ENCODE peak calls at places on chromosomes 6 and 20, in seven cellular contexts. V is heart left ventricle, N is cardiac fibroblast, L is ovary, Q is A549, O is GM20000, C is fibroblast of the aortic adventitia. Y is an unnamed sample.

GRCh38 chr6:108383967-108384366 is 89.1 kb downstream of the AFG1L start:
- DNase-seq in N (peak; percentile 10), Q (no peak), L (no peak), V (no peak), C (no peak), O (no peak), Y (no peak)

GRCh38 chr20:41169791-41170351 is 32.5 kb downstream of the PLCG1 start:
- DNase-seq in C (peak; percentile 50), Q (no peak), O (no peak), L (peak; percentile 26), N (peak; percentile 33), V (peak; percentile 29), Y (no peak)

GRCh38 chr20:53413188-53413631 is 180.4 kb downstream of the ZNF217 start:
- DNase-seq in C (no peak), L (no peak), V (no peak), N (no peak), Q (peak; percentile 59), O (peak; percentile 86), Y (no peak)

GRCh38 chr20:48633620-48634257 is 194.1 kb downstream of the PREX1 start:
- DNase-seq in N (no peak), Q (no peak), O (no peak), C (no peak), V (peak; percentile 6), L (no peak), Y (no peak)

GRCh38 chr6:88855521-88856152 is 107.8 kb downstream of the RNGTT start:
- DNase-seq in V (no peak), Q (peak; percentile 0), N (no peak), L (no peak), C (no peak), O (no peak), Y (no peak)

GRCh38 chr6:43980004-43980795 is 147.1 kb downstream of the MRPL14 start:
- DNase-seq in V (no peak), N (no peak), L (no peak), C (peak; percentile 9), Q (no peak), O (no peak), Y (no peak)

GRCh38 chr6:157688960-157689599 is 134.0 kb upstream of the SNX9 start:
- DNase-seq in N (peak; percentile 52), C (peak; percentile 17), V (no peak), Q (peak; percentile 18), O (no peak), L (no peak), Y (peak; percentile 54)

GRCh38 chr6:102961902-102962301 is 1568.4 kb downstream of the GRIK2 start:
- DNase-seq in L (no peak), Q (no peak), N (no peak), C (no peak), O (no peak), V (no peak), Y (no peak)

GRCh38 chr6:41585605-41586004 is 39.4 kb downstream of the FOXP4 start:
- DNase-seq in L (no peak), O (no peak), C (no peak), Q (no peak), V (no peak), N (no peak), Y (no peak)

GRCh38 chr6:27672113-27672799 is 199.4 kb upstream of the ZNF184 start:
- DNase-seq in L (peak; percentile 69), Q (peak; percentile 95), C (peak; percentile 40), O (peak; percentile 63), V (no peak), N (peak; percentile 51), Y (no peak)

GRCh38 chr6:128174724-128175123 is 273.9 kb upstream of the THEMIS start:
- DNase-seq in N (no peak), V (no peak), Q (no peak), L (no peak), O (no peak), C (no peak), Y (no peak)

GRCh38 chr6:122098091-122098769 is 301.2 kb upstream of the HSF2 start:
- DNase-seq in N (no peak), V (no peak), L (no peak), C (peak; percentile 8), Q (no peak), O (no peak), Y (no peak)

GRCh38 chr6:34234667-34235604 is 1.7 kb upstream of the HMGA1 start:
- DNase-seq in L (no peak), C (no peak), V (no peak), O (peak; percentile 70), Q (no peak), N (no peak), Y (no peak)

GRCh38 chr6:28880894-28881780 is 42.6 kb downstream of the TRIM27 start:
- DNase-seq in V (peak; percentile 46), L (peak; percentile 83), O (peak; percentile 70), C (peak; percentile 85), Q (peak; percentile 74), N (peak; percentile 80), Y (no peak)

GRCh38 chr6:4371207-4371921 is 236.0 kb upstream of the ECI2 start:
- DNase-seq in N (peak; percentile 77), V (peak; percentile 92), O (no peak), L (no peak), Q (no peak), C (peak; percentile 80), Y (peak; percentile 88)

GRCh38 chr6:27575594-27576361 is 102.9 kb upstream of the ZNF184 start:
- DNase-seq in Q (peak; percentile 72), C (no peak), L (no peak), N (no peak), V (no peak), O (no peak), Y (no peak)

GRCh38 chr6:7165002-7165735 is 57.4 kb downstream of the RREB1 start:
- DNase-seq in L (no peak), C (peak; percentile 20), V (no peak), N (peak; percentile 75), O (no peak), Q (no peak), Y (no peak)

GRCh38 chr6:141107562-141108160 is 1025.1 kb upstream of the GJE1 start:
- DNase-seq in N (peak; percentile 23), O (no peak), Q (no peak), V (no peak), L (no peak), C (peak; percentile 41), Y (no peak)

GRCh38 chr6:137665342-137665741 is 171.1 kb upstream of the OLIG3 start:
- DNase-seq in L (no peak), N (no peak), C (no peak), V (no peak), Q (no peak), O (no peak), Y (no peak)

GRCh38 chr6:137660296-137660731 is 166.1 kb upstream of the OLIG3 start:
- DNase-seq in V (no peak), N (no peak), C (no peak), L (no peak), O (no peak), Q (no peak), Y (no peak)

GRCh38 chr6:137659871-137660270 is 165.7 kb upstream of the OLIG3 start:
- DNase-seq in V (no peak), Q (peak; percentile 18), N (no peak), C (no peak), O (no peak), L (no peak), Y (no peak)

GRCh38 chr6:137664183-137664582 is 170.0 kb upstream of the OLIG3 start:
- DNase-seq in C (no peak), L (no peak), V (no peak), Q (no peak), N (no peak), O (no peak), Y (no peak)

DNA sequence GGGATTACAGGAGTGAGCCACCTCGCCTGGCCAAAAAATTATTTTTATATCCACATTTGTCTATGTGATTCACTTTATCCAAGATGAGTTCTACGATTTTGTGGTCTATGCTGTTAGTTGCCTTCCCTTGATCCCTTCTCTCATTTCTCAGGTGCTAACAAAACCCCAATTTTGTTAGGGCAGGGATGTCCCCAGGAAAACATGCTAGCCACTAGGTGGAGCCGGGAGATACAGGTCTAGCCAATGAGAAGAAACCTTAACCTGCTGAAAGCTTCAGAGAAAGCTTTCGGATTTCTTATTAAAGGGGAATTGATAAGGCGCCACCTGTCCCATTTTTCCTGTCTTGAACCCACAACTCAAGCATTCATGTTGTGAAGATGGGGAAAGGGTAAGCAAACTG is 167.4 kb upstream of the OLIG3 start:
- DNase-seq in V (no peak), L (no peak), N (peak; percentile 56), Q (peak; percentile 46), O (peak; percentile 32), C (peak; percentile 43), Y (no peak)
- TF ChIP-seq CTCF in V (no peak), L (no peak), N (peak; percentile 74), Q (peak; percentile 41), O (peak; percentile 31), C (peak; percentile 68), Y (no peak)

DNA sequence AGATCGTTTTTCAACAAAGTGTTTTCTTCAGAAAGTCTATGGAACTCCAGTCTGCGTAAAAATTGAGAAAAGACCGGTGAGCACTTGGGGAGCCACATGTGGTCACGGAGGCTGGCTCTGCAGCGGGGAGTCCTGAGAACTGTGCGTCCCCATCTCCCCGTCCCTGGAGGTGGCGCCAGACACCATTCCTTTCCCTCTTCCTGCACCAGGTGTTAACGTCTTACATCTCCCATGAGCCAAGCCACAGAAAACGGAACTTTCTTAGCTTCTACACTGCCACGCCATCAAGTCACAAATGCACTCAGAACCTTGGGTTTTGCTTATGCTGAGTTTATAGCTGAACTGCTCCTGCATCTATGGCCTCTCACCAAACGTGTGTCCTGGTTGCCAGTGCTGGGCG is 62.6 kb downstream of the GINS1 start:
- DNase-seq in V (no peak), C (peak; percentile 34), O (peak; percentile 76), L (no peak), Q (peak; percentile 60), N (peak; percentile 42), Y (no peak)
- TF ChIP-seq CTCF in V (no peak), C (peak; percentile 40), O (peak; percentile 65), L (no peak), Q (peak; percentile 45), N (peak; percentile 45), Y (no peak)

GRCh38 chr6:140036176-140036575 is 661.7 kb upstream of the CITED2 start:
- DNase-seq in C (no peak), L (no peak), V (no peak), Q (no peak), N (no peak), O (no peak), Y (no peak)
- TF ChIP-seq CTCF in C (no peak), L (no peak), V (no peak), Q (no peak), N (no peak), O (no peak), Y (no peak)

DNA sequence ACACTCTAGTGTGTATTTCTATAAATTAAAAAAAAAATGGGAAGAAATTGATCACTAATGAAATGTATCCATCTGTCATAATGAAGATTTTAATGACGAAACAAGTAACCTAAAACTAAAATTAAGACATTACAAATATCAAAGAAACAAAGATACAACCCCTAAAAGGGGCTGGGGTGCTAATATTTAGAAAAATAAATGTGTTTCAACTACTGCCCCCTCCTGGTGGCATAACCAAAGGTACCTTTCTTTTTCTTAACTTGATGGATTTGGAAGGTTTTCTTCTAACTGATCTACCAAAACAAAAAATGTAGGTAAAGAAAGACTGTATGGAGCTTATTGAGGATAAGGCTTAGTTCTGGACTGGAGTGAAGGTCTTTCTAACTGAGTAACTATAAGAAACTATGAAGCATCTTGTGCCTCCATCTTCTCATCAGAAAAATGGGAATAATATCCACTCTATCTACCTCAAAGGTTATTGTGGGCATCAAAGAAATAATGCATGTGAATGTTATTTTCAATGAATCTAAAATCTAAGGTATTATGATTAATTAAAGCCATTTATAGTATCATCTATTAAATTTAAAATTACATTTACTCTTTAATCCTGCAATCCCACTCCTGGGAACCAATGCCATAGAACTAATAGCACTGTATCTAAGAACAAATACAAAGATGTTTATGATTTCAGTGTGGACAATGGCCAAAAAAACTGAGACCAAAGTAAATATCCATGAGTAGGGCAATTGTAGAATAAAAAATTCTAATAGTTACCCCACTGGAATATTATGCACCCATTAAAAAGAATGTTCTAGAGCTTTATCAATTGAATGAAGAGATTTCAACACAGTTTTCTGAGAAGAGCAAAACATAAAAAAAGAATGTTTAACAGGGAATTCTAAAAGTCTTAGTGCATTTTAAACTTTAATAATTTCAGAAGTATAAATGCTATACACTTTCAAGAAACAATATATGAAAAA is 117.2 kb downstream of the BACH2 start:
- DNase-seq in O (no peak), V (no peak), L (no peak), Q (no peak), C (peak; percentile 22), N (peak; percentile 6), Y (no peak)
- TF ChIP-seq CTCF in O (no peak), V (peak; percentile 21), L (no peak), Q (peak; percentile 12), C (peak; percentile 37), N (peak; percentile 40), Y (no peak)